ENCODE peak calls at places on chromosomes 13 and 19, in five cellular contexts. M is H1, R is IMR-90, S is neuronal stem cell, J is mesenchymal stem cell. P is an unnamed sample.

GRCh38 chr13:19791953-19792537 is 9.3 kb upstream of the PSPC1 start:
- DNase-seq in M (no peak), R (no peak), S (no peak), J (no peak), P (peak)

GRCh38 chr19:306151-306900 is 15.1 kb upstream of the PLPP2 start:
- DNase-seq in M (no peak), R (no peak), S (no peak), J (no peak), P (no peak)

GRCh38 chr13:20303636-20304035 is 71.5 kb upstream of the GJB6 start:
- DNase-seq in M (no peak), R (no peak), S (no peak), J (peak), P (no peak)

GRCh38 chr13:85497652-85498051 is 301.6 kb downstream of the SLITRK6 start:
- DNase-seq in M (no peak), R (peak), S (no peak), J (peak), P (no peak)

GRCh38 chr19:38003427-38004099 is 96.6 kb downstream of the SIPA1L3 start:
- DNase-seq in M (peak), R (peak), S (peak), J (peak), P (peak)

GRCh38 chr19:49761625-49762311 is 1.3 kb downstream of the TSKS start:
- DNase-seq in M (no peak), R (peak), S (no peak), J (no peak), P (peak)

GRCh38 chr13:21616880-21617279 is 12.9 kb upstream of the MICU2 start:
- DNase-seq in M (no peak), R (no peak), S (no peak), J (no peak), P (no peak)

GRCh38 chr13:110677731-110678545 is 28.0 kb downstream of the CARS2 start:
- DNase-seq in M (no peak), R (peak), S (no peak), J (no peak), P (no peak)

GRCh38 chr19:1027020-1027952 is 878 bp downstream of the CNN2 start:
- DNase-seq in M (no peak), R (no peak), S (peak), J (no peak), P (peak)

GRCh38 chr13:90032841-90033493 is 1314.5 kb upstream of the MIR17HG start:
- DNase-seq in M (no peak), R (no peak), S (no peak), J (no peak), P (no peak)

GRCh38 chr13:53784331-53784730 is 755.7 kb downstream of the OLFM4 start:
- DNase-seq in M (no peak), R (no peak), S (no peak), J (no peak), P (no peak)

GRCh38 chr19:5580116-5580515 is 12.4 kb upstream of the TINCR start:
- DNase-seq in M (no peak), R (no peak), S (no peak), J (no peak), P (no peak)

GRCh38 chr13:29472317-29472961 is 123.0 kb downstream of the SLC7A1 start:
- DNase-seq in M (peak), R (peak), S (no peak), J (peak), P (peak)

GRCh38 chr19:5519076-5519475 is 48.7 kb downstream of the TINCR start:
- DNase-seq in M (no peak), R (no peak), S (no peak), J (no peak), P (no peak)

GRCh38 chr19:8208119-8208709 is 956 bp upstream of the CERS4 start:
- DNase-seq in M (peak), R (no peak), S (no peak), J (no peak), P (peak)

GRCh38 chr13:46386996-46387851 is at the start of gene RUBCNL:
- DNase-seq in M (peak), R (no peak), S (peak), J (peak), P (peak)

GRCh38 chr13:112688560-112689497 is 1.0 kb upstream of the ATP11A start:
- DNase-seq in M (peak), R (no peak), S (no peak), J (peak), P (peak)

GRCh38 chr13:53758946-53759345 is 730.3 kb downstream of the OLFM4 start:
- DNase-seq in M (no peak), R (no peak), S (no peak), J (no peak), P (no peak)

GRCh38 chr19:1474011-1474764 is 4.8 kb downstream of the C19orf25 start:
- DNase-seq in M (no peak), R (peak), S (no peak), J (no peak), P (no peak)

GRCh38 chr13:46113596-46113995 is 8.8 kb upstream of the CPB2 start:
- DNase-seq in M (no peak), R (no peak), S (no peak), J (peak), P (no peak)

GRCh38 chr13:51717786-51718398 is 86.1 kb downstream of the DHRS12 start:
- DNase-seq in M (no peak), R (peak), S (no peak), J (no peak), P (peak)

GRCh38 chr19:50512112-50512998 is 1.4 kb downstream of the ASPDH start:
- DNase-seq in M (no peak), R (no peak), S (no peak), J (no peak), P (no peak)

GRCh38 chr19:56840452-56841193 is at the start of the genes PEG3 and ZIM2:
- DNase-seq in M (no peak), R (no peak), S (peak), J (no peak), P (peak)

GRCh38 chr19:30001794-30002193 is 59.8 kb downstream of the URI1 start:
- DNase-seq in M (no peak), R (peak), S (no peak), J (peak), P (no peak)

GRCh38 chr13:61045197-61045596 is 370.5 kb downstream of the PCDH20 start:
- DNase-seq in M (no peak), R (no peak), S (no peak), J (no peak), P (peak)

GRCh38 chr13:51246411-51247298 is 24.5 kb downstream of the FAM124A start:
- DNase-seq in M (peak), R (no peak), S (no peak), J (no peak), P (no peak)

GRCh38 chr19:18293642-18294466 is 12.4 kb upstream of the JUND start:
- DNase-seq in M (no peak), R (no peak), S (no peak), J (no peak), P (peak)

GRCh38 chr19:5246554-5247155 is 94.0 kb downstream of the PTPRS start:
- DNase-seq in M (no peak), R (no peak), S (no peak), J (no peak), P (no peak)

GRCh38 chr19:51652266-51652665 is 5.6 kb upstream of the SIGLEC14 start:
- DNase-seq in M (no peak), R (no peak), S (no peak), J (no peak), P (no peak)

GRCh38 chr19:6271721-6272410 is 7.9 kb downstream of the MLLT1 start:
- DNase-seq in M (no peak), R (peak), S (no peak), J (peak), P (peak)

GRCh38 chr13:40517486-40518311 is 148.7 kb downstream of the FOXO1 start:
- DNase-seq in M (no peak), R (no peak), S (no peak), J (no peak), P (no peak)

GRCh38 chr13:111853146-111853545 is 213.8 kb upstream of the SOX1 start:
- DNase-seq in M (peak), R (no peak), S (no peak), J (no peak), P (peak)

GRCh38 chr19:28166025-28166424 is 1046.9 kb downstream of the UQCRFS1 start:
- DNase-seq in M (no peak), R (no peak), S (no peak), J (no peak), P (no peak)

GRCh38 chr19:51547397-51548212 is 16.1 kb upstream of the SIGLEC6 start:
- DNase-seq in M (no peak), R (no peak), S (no peak), J (peak), P (no peak)

DNA sequence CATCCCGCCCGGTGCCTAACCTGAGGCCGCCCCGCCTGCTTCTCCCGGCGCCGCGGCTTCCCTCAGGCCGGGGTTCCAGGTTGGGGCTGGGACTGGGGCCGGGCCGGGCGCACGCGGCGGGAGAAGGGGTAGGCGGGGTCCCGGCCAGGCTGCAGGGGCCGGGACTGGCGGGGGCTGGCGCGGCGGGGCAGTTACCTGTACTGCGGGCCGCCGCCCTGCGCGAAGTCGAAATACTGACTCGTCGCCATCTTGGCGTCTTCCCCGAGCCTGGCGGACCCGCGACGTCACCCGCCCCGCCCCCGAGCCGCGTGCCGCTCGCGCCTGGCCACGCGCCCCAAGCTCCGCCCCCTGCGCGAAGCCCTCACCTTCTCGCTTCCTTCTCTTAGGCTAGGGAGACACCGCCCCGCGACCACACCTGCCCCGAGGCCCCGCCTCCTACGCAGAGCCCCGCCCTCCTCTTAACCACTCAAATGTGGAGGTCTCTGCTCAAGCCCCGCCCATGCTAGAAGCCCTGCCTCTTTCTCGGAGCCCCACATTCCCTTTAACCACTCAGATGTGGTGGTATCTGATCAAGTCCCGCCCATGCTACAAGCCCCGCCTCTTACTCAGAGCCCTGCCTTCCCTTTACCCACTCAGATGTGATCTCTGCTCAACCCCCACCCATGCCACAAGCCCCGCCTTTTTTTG is at the start of gene ZFR2:
- DNase-seq in M (peak), R (no peak), S (no peak), J (no peak), P (peak)
- H3K18ac ChIP-seq in M (peak), R (no peak), S (peak), J (no peak), P (peak)

GRCh38 chr19:46291829-46292228 is 5.0 kb upstream of the HIF3A start:
- DNase-seq in M (no peak), R (no peak), S (no peak), J (no peak), P (no peak)

GRCh38 chr19:46294475-46294874 is 2.4 kb upstream of the HIF3A start:
- DNase-seq in M (no peak), R (no peak), S (no peak), J (no peak), P (no peak)

GRCh38 chr19:46287585-46287984 is 9.3 kb upstream of the HIF3A start:
- DNase-seq in M (no peak), R (no peak), S (no peak), J (peak), P (no peak)

GRCh38 chr19:46288896-46289588 is 7.8 kb upstream of the HIF3A start:
- DNase-seq in M (no peak), R (peak), S (no peak), J (peak), P (no peak)

DNA sequence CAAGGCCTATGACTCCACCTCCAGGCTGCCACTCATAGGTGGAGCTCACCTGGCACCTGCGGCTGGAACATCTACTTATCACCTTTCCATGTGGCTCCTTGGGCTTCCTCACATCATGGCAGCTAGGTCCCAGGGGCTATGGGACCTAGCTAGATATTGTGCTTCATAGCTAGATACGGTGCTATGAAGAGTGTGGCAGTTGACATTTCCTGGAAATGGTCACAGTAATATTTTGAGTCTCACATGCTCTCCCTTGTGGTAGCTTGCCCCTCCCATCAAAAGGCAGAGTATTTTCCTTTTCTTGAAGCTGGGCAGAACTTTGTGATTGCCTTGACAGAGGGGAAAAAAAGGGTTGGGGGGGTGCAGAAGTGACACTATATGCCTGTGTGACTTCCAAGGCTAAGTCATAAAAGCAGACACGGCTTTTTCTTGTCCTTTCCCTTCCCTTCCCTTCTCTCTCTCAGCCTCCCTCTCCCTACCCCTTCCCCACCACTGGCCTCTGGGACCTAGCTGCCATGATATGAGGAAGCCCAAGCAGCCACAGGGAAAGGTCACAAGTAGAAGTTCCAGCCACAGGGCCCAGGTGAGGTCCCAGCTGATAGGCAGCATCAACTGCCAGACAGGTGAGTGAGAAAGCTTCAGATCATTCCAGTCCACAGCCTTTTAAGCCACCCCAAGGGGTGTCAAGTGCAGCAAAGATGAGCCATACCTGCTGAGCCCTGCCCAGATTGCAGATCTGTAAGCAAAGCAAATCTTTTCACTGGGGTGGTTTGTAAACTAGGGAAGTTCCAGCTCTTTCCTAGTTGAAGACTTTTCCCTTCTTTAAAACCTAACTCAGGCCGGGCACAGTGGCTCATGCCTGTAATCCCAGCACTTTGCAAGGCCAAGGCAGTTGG is 6.9 kb upstream of the HIF3A start:
- DNase-seq in M (no peak), R (no peak), S (no peak), J (no peak), P (no peak)
- H3K18ac ChIP-seq in M (no peak), R (no peak), S (peak), J (peak), P (no peak)

GRCh38 chr19:12784394-12784870 is 6.9 kb upstream of the JUNB start:
- DNase-seq in M (no peak), R (peak), S (no peak), J (peak), P (no peak)

GRCh38 chr19:12783849-12784393 is 7.4 kb upstream of the JUNB start:
- DNase-seq in M (no peak), R (no peak), S (no peak), J (peak), P (no peak)

GRCh38 chr19:12782424-12783225 is 7.3 kb upstream of the HOOK2 start:
- DNase-seq in M (peak), R (peak), S (no peak), J (peak), P (peak)

GRCh38 chr19:12783226-12783848 is 7.9 kb upstream of the JUNB start:
- DNase-seq in M (no peak), R (no peak), S (no peak), J (peak), P (no peak)

GRCh38 chr19:12782174-12782423 is 6.7 kb upstream of the HOOK2 start:
- DNase-seq in M (no peak), R (no peak), S (no peak), J (no peak), P (no peak)
- H3K18ac ChIP-seq in M (peak), R (peak), S (peak), J (peak), P (no peak)

DNA sequence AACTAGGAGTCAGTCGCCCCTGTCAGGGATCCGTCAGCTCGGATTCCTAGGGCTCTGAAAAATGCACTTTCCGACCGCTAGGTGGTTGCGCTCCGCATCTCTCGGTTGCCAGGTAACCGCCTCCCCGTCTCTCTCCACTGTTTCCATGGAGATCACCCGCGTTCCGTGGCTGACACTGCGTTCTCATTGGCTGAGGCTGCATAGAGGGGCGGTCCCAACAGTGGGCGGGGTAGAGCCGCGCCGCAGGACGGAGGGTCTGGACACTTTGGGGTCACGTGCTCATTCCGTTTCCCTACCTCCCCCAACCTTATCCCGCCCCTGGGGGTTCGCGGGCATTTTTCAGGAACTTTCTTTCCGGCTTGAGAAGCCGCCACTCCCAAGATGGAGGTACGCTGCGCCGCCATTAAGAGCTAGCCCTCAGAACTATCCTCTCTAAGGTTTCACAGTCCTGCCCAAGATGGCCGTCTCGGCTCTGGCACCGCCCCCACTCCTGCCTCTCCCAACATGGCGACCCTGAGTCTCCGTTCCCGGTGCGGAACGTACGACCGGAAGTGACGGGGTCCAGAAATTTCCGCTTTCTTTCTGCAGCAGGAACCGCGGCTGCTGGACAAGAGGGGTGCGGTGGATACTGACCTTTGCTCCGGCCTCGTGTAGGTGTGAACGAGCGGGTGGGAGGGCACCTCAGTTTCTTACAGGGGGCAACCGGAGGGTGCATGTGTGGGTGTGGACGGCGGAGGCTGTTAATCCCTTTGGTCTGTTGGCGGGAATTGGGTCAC is at the start of the genes ODAD3 and PRKCSH:
- DNase-seq in M (peak), R (peak), S (peak), J (peak), P (peak)
- H3K18ac ChIP-seq in M (peak), R (no peak), S (peak), J (peak), P (peak)

GRCh38 chr13:97142452-97142851 is 79.7 kb upstream of the MBNL2 start:
- DNase-seq in M (no peak), R (no peak), S (no peak), J (peak), P (peak)
- H3K18ac ChIP-seq in M (no peak), R (peak), S (no peak), J (peak), P (peak)

GRCh38 chr13:106858910-106859309 is 291.0 kb upstream of the ARGLU1 start:
- DNase-seq in M (no peak), R (no peak), S (no peak), J (no peak), P (peak)

DNA sequence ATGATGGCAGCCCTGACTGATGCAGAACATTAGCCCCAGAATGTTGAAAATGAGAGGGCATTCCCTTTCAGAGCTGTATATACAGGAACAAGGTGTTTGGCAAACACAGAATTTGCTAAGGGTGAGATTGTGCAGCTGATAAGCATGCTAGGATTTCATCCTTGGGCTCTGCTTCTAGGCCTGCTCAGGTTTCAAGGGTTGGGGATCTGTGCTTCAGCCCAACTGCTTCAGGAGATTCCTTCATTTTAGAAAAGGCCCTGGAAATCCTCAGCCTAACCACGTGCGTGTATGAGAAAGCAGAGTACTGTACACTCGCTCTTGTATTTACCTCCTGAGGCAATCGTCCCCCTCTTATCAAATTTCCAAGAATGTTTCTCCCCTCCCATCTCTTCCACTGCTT is 291.6 kb upstream of the ARGLU1 start:
- DNase-seq in M (no peak), R (no peak), S (no peak), J (no peak), P (peak)
- H3K18ac ChIP-seq in M (peak), R (no peak), S (no peak), J (no peak), P (peak)

DNA sequence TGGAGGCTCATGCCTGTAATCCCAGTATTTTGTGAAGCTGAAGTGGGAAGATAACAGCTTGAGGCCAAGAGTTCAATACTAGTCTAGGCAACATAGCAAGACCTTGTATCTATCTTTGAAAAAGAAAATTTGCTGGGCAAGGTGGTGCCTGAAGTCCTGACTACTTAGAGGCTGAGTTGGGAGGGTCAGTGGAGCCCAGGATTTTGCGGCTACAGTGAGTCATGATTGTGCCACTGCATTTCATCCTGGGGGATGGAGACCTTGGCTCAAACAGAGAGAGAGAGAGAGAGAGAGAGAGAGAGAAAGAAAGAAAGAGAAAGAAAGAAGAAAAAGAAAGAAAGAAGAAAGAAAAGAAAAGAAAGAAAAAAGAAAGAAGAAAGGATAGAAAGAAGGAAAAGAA is 1872.3 kb upstream of the PCDH20 start:
- DNase-seq in M (no peak), R (no peak), S (no peak), J (peak), P (no peak)
- H3K18ac ChIP-seq in M (no peak), R (no peak), S (no peak), J (no peak), P (no peak)

P was measured in mesendoderm.